ENCODE peak calls at places on chromosome 2, in nine cellular contexts. E is psoas muscle; J is tibial artery; R is neuronal stem cell; L is neural progenitor cell; G is tibial nerve; O is Karpas-422; N is CD4-positive, CD25-positive, alpha-beta regulatory T cell; W is heart left ventricle. V is an unnamed sample.

GRCh38 chr2:71348302-71348701 is 16.7 kb downstream of the ZNF638 start:
- DNase-seq in N (no peak), J (no peak), O (peak; percentile 71), E (no peak), G (no peak), L (peak; percentile 59), W (no peak), R (no peak), V (no peak)

GRCh38 chr2:199495147-199495546 is 37.4 kb upstream of the SATB2 start:
- DNase-seq in J (no peak), W (no peak), L (no peak), N (no peak), G (no peak), E (no peak), R (no peak), O (no peak), V (no peak)

GRCh38 chr2:140234176-140234575 is 1454.0 kb upstream of the NXPH2 start:
- DNase-seq in G (no peak), E (no peak), O (no peak), N (no peak), J (no peak), W (no peak), L (no peak), R (no peak), V (no peak)

GRCh38 chr2:85502720-85503119 is 36.2 kb upstream of the MAT2A start:
- DNase-seq in O (no peak), R (no peak), E (no peak), G (no peak), W (no peak), N (no peak), J (peak; percentile 41), L (no peak), V (no peak)

GRCh38 chr2:232484628-232485332 is 2.9 kb downstream of the ECEL1 start:
- DNase-seq in E (no peak), R (no peak), J (peak; percentile 33), O (no peak), W (peak; percentile 8), L (no peak), N (no peak), G (no peak), V (no peak)

GRCh38 chr2:72815655-72816268 is 10.1 kb downstream of the EXOC6B start:
- DNase-seq in W (no peak), E (no peak), L (peak; percentile 23), J (no peak), G (no peak), R (no peak), N (no peak), O (no peak), V (no peak)

GRCh38 chr2:118122768-118123335 is 34.6 kb downstream of the INSIG2 start:
- DNase-seq in L (no peak), G (no peak), W (no peak), R (no peak), J (no peak), E (no peak), N (no peak), O (no peak), V (no peak)

GRCh38 chr2:109325570-109325969 is 196.6 kb downstream of the SH3RF3 start:
- DNase-seq in L (no peak), E (no peak), J (no peak), W (no peak), N (no peak), R (no peak), G (no peak), O (no peak), V (no peak)

GRCh38 chr2:69619725-69620124 is 23.8 kb downstream of the AAK1 start:
- DNase-seq in J (no peak), N (no peak), W (no peak), R (no peak), E (no peak), L (no peak), O (no peak), G (no peak), V (no peak)
- H3K4me3 ChIP-seq in J (no peak overlapping the region), N (peak overlapping the region; percentile 69), W (no peak overlapping the region), R (no peak overlapping the region), E (no peak overlapping the region), L (no peak overlapping the region), O (no peak overlapping the region), G (no peak overlapping the region), V (peak overlapping the region; percentile 25)

GRCh38 chr2:11938196-11938595 is 191.8 kb downstream of the LPIN1 start:
- DNase-seq in N (no peak), L (peak; percentile 10), R (no peak), J (no peak), O (no peak), W (peak; percentile 89), E (peak; percentile 32), G (no peak), V (no peak)
- H3K9me3 ChIP-seq in N (no peaks in the 10 kb centered on the region), L (no peaks in the 10 kb centered on the region), R (no peaks in the 10 kb centered on the region), J (no peaks in the 10 kb centered on the region), O (no peaks in the 10 kb centered on the region), W (no peaks in the 10 kb centered on the region), E (no peaks in the 10 kb centered on the region), G (no peaks in the 10 kb centered on the region), V (no peaks in the 10 kb centered on the region)

GRCh38 chr2:172210599-172210998 is 107.9 kb upstream of the DLX2 start:
- DNase-seq in W (no peak), N (no peak), G (no peak), E (no peak), O (no peak), R (no peak), L (no peak), J (no peak), V (no peak)

GRCh38 chr2:172208881-172209325 is 106.2 kb upstream of the DLX2 start:
- DNase-seq in J (no peak), R (no peak), W (no peak), N (no peak), O (no peak), E (no peak), G (no peak), L (no peak), V (no peak)

GRCh38 chr2:172211507-172211906 is 108.8 kb upstream of the DLX2 start:
- DNase-seq in N (no peak), R (no peak), E (no peak), L (no peak), J (no peak), O (no peak), W (no peak), G (no peak), V (no peak)

GRCh38 chr2:172204762-172205161 is 102.1 kb upstream of the DLX2 start:
- DNase-seq in O (no peak), J (no peak), N (no peak), R (no peak), G (no peak), L (no peak), W (no peak), E (no peak), V (no peak)

GRCh38 chr2:172207916-172208315 is 105.2 kb upstream of the DLX2 start:
- DNase-seq in N (no peak), R (no peak), G (no peak), O (no peak), W (no peak), J (no peak), E (no peak), L (no peak), V (no peak)
- H3K27ac ChIP-seq in N (no peak overlapping the region), R (no peak overlapping the region), G (no peak overlapping the region), O (no peak overlapping the region), W (no peak overlapping the region), J (no peak overlapping the region), E (no peak overlapping the region), L (no peak overlapping the region), V (no peak overlapping the region)

GRCh38 chr2:212078103-212078502 is 460.5 kb downstream of the ERBB4 start:
- DNase-seq in G (no peak), L (no peak), E (no peak), R (no peak), O (no peak), J (no peak), W (no peak), N (no peak), V (no peak)
- H3K4me3 ChIP-seq in G (no peak overlapping the region), L (no peak overlapping the region), E (no peak overlapping the region), R (no peak overlapping the region), O (no peak overlapping the region), J (no peak overlapping the region), W (no peak overlapping the region), N (no peak overlapping the region), V (no peak overlapping the region)

GRCh38 chr2:8249769-8250168 is 432.1 kb upstream of the ID2 start:
- DNase-seq in E (no peak), N (no peak), R (no peak), G (no peak), L (no peak), O (no peak), J (no peak), W (no peak), V (no peak)
- H3K9me3 ChIP-seq in E (no peaks in the 10 kb centered on the region), N (peaks cover 5% of the 10 kb centered on the region), R (peaks cover 16% of the 10 kb centered on the region), G (no peaks in the 10 kb centered on the region), L (peaks cover 8% of the 10 kb centered on the region), O (peaks cover 3% of the 10 kb centered on the region), J (no peaks in the 10 kb centered on the region), W (no peaks in the 10 kb centered on the region), V (no peaks in the 10 kb centered on the region)

GRCh38 chr2:55155764-55156221 is 76.3 kb downstream of the CLHC1 start:
- DNase-seq in O (no peak), R (no peak), J (no peak), G (no peak), E (no peak), W (no peak), L (no peak), N (no peak), V (no peak)
- H3K27ac ChIP-seq in O (peak overlapping the region; percentile 49), R (no peak overlapping the region), J (peak overlapping the region; percentile 78), G (no peak overlapping the region), E (no peak overlapping the region), W (no peak overlapping the region), L (no peak overlapping the region), N (no peak overlapping the region), V (no peak overlapping the region)

GRCh38 chr2:214902273-214902672 is 92.8 kb upstream of the BARD1 start:
- DNase-seq in R (peak; percentile 47), L (peak; percentile 80), J (no peak), G (no peak), O (no peak), E (no peak), W (no peak), N (no peak), V (no peak)
- H3K4me3 ChIP-seq in R (no peak overlapping the region), L (peak overlapping the region; percentile 10), J (no peak overlapping the region), G (no peak overlapping the region), O (no peak overlapping the region), E (no peak overlapping the region), W (no peak overlapping the region), N (no peak overlapping the region), V (no peak overlapping the region)

GRCh38 chr2:83420993-83421392 is 1038.1 kb downstream of the SUCLG1 start:
- DNase-seq in G (no peak), N (no peak), J (no peak), L (no peak), E (no peak), W (no peak), R (no peak), O (no peak), V (no peak)
- H3K9me3 ChIP-seq in G (no peaks in the 10 kb centered on the region), N (peaks cover 6% of the 10 kb centered on the region), J (peaks cover 10% of the 10 kb centered on the region), L (peaks cover 13% of the 10 kb centered on the region), E (peaks cover 9% of the 10 kb centered on the region), W (peaks cover 9% of the 10 kb centered on the region), R (no peaks in the 10 kb centered on the region), O (peaks cover 63% of the 10 kb centered on the region), V (no peaks in the 10 kb centered on the region)

DNA sequence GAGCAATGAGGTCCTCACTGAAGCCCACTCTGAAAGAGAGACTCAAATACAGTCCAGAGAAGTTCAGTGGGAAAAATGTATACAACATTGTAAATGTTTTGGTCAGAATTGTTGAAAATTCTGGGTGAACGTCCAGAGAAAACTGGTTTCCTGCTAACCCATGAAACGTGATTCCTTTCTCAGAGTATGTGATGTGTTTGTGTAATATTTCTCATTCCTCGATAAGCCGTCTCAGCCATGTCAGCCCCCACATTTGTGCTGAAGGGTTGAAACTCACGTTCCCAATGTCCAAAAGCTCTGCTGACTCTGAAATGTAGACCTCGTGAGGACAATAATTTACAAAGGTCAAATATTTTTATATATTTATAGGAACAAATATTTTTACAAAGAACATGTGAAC is 51.6 kb downstream of the BMP10 start:
- DNase-seq in N (no peak), G (no peak), R (no peak), W (no peak), J (no peak), E (no peak), L (no peak), O (no peak), V (no peak)
- H3K27ac ChIP-seq in N (no peak overlapping the region), G (no peak overlapping the region), R (no peak overlapping the region), W (no peak overlapping the region), J (no peak overlapping the region), E (no peak overlapping the region), L (no peak overlapping the region), O (no peak overlapping the region), V (no peak overlapping the region)